ENCODE peak calls at places on chromosomes 12 and 14, in eight cellular contexts. K is LoVo, D is LNCaP clone FGC, Y is mucosa of descending colon, B is type B pancreatic cell, L is NCI-H2171, X is MV-4-11, F is HT1080. H is an unnamed sample.

GRCh38 chr14:92651793-92652382 is 96.5 kb downstream of the LGMN start:
- DNase-seq in K (no peak), D (no peak), Y (peak; percentile 83), B (no peak), L (no peak), X (peak; percentile 37), F (no peak), H (no peak)

GRCh38 chr12:52254965-52255751 is 19.3 kb upstream of the KRT86 start:
- DNase-seq in K (no peak), D (no peak), Y (no peak), B (no peak), L (no peak), X (no peak), F (no peak), H (no peak)

GRCh38 chr12:26870491-26871419 is 37.8 kb upstream of the ITPR2 start:
- DNase-seq in K (peak; percentile 73), D (peak; percentile 90), Y (no peak), B (no peak), L (peak; percentile 76), X (peak; percentile 84), F (peak; percentile 52), H (peak; percentile 96)

GRCh38 chr12:14525964-14526363 is 41.7 kb downstream of the PLBD1 start:
- DNase-seq in K (no peak), D (no peak), Y (no peak), B (no peak), L (no peak), X (no peak), F (no peak), H (no peak)

GRCh38 chr12:108273217-108273616 is 65.9 kb downstream of the CMKLR1 start:
- DNase-seq in K (no peak), D (no peak), Y (no peak), B (no peak), L (no peak), X (no peak), F (no peak), H (no peak)

GRCh38 chr12:123150273-123150803 is 552 bp downstream of the PITPNM2 start:
- DNase-seq in K (peak; percentile 29), D (no peak), Y (peak; percentile 69), B (no peak), L (no peak), X (no peak), F (no peak), H (no peak)

GRCh38 chr14:80095623-80096022 is 115.7 kb downstream of the DIO2 start:
- DNase-seq in K (no peak), D (no peak), Y (no peak), B (no peak), L (no peak), X (no peak), F (peak; percentile 72), H (no peak)

GRCh38 chr12:64105026-64105425 is 117.1 kb downstream of the KICS2 start:
- DNase-seq in K (no peak), D (no peak), Y (no peak), B (no peak), L (no peak), X (no peak), F (no peak), H (no peak)

GRCh38 chr12:2692156-2692555 is 102.6 kb upstream of the FKBP4 start:
- DNase-seq in K (no peak), D (no peak), Y (no peak), B (peak; percentile 54), L (no peak), X (no peak), F (no peak), H (no peak)

GRCh38 chr14:32019271-32019670 is 57.8 kb upstream of the ARHGAP5 start:
- DNase-seq in K (no peak), D (no peak), Y (no peak), B (no peak), L (no peak), X (no peak), F (no peak), H (no peak)

GRCh38 chr14:63897706-63898105 is 44.9 kb downstream of the SYNE2 start:
- DNase-seq in K (no peak), D (no peak), Y (no peak), B (no peak), L (no peak), X (no peak), F (no peak), H (no peak)

GRCh38 chr14:71155743-71156142 is 248.5 kb downstream of the PCNX1 start:
- DNase-seq in K (no peak), D (no peak), Y (no peak), B (no peak), L (no peak), X (no peak), F (no peak), H (no peak)

GRCh38 chr14:99821519-99822165 is 28.4 kb downstream of the EML1 start:
- DNase-seq in K (peak; percentile 32), D (no peak), Y (no peak), B (no peak), L (no peak), X (peak; percentile 39), F (peak; percentile 60), H (no peak)

GRCh38 chr12:103333676-103334075 is 162.1 kb downstream of the C12orf42 start:
- DNase-seq in K (no peak), D (no peak), Y (no peak), B (no peak), L (no peak), X (no peak), F (no peak), H (no peak)

GRCh38 chr12:50101663-50102062 is 2.1 kb upstream of the GPD1 start:
- DNase-seq in K (peak; percentile 30), D (no peak), Y (no peak), B (no peak), L (peak; percentile 14), X (no peak), F (peak; percentile 42), H (peak; percentile 22)

GRCh38 chr14:92590941-92591340 is 77.4 kb downstream of the RIN3 start:
- DNase-seq in K (no peak), D (no peak), Y (no peak), B (no peak), L (no peak), X (no peak), F (no peak), H (no peak)

GRCh38 chr14:94048676-94049624 is 22.8 kb downstream of the OTUB2 start:
- DNase-seq in K (no peak), D (no peak), Y (no peak), B (no peak), L (no peak), X (no peak), F (no peak), H (no peak)

GRCh38 chr12:107415834-107416233 is 269.8 kb upstream of the PWP1 start:
- DNase-seq in K (no peak), D (no peak), Y (no peak), B (no peak), L (no peak), X (no peak), F (no peak), H (no peak)

GRCh38 chr12:111582133-111582747 is 16.9 kb downstream of the ATXN2 start:
- DNase-seq in K (no peak), D (no peak), Y (no peak), B (no peak), L (no peak), X (no peak), F (no peak), H (no peak)

GRCh38 chr12:130977046-130977758 is 23.5 kb downstream of the ADGRD1 start:
- DNase-seq in K (no peak), D (no peak), Y (no peak), B (no peak), L (no peak), X (no peak), F (no peak), H (no peak)

GRCh38 chr14:100675664-100676063 is 51.0 kb upstream of the DLK1 start:
- DNase-seq in K (no peak), D (no peak), Y (no peak), B (no peak), L (no peak), X (no peak), F (no peak), H (no peak)

H was measured in endothelial cell of umbilical vein.